ENCODE peak calls at places on chromosomes 4 and X, in five cellular contexts. One of them, this sample, is unnamed.

GRCh38 chrX:40772290-40772689 is 36.9 kb upstream of the MED14 start:
- DNase-seq in AML-193: no peak
- DNase-seq in stimulated activated CD4-positive, alpha-beta T cell treated with anti-CD3 and anti-CD28 coated beads, Interleukin-1b, Interleukin-23, amount 100 ng/mL, for 48 hours: no peak
- DNase-seq in Right ventricle myocardium superior: no peak
- DNase-seq in anterior cingulate cortex: no peak
- DNase-seq in this sample: no peak

GRCh38 chrX:119067023-119067739 is 5.6 kb upstream of the CT47C1 start:
- DNase-seq in AML-193: peak
- DNase-seq in stimulated activated CD4-positive, alpha-beta T cell treated with anti-CD3 and anti-CD28 coated beads, Interleukin-1b, Interleukin-23, amount 100 ng/mL, for 48 hours: peak
- DNase-seq in Right ventricle myocardium superior: peak
- DNase-seq in anterior cingulate cortex: peak
- DNase-seq in this sample: no peak

GRCh38 chrX:111467896-111468295 is 43.5 kb upstream of the SERTM2 start:
- DNase-seq in AML-193: no peak
- DNase-seq in stimulated activated CD4-positive, alpha-beta T cell treated with anti-CD3 and anti-CD28 coated beads, Interleukin-1b, Interleukin-23, amount 100 ng/mL, for 48 hours: no peak
- DNase-seq in Right ventricle myocardium superior: peak
- DNase-seq in anterior cingulate cortex: peak
- DNase-seq in this sample: no peak

GRCh38 chrX:70878925-70879324 is 29.6 kb downstream of the TEX11 start:
- DNase-seq in AML-193: no peak
- DNase-seq in stimulated activated CD4-positive, alpha-beta T cell treated with anti-CD3 and anti-CD28 coated beads, Interleukin-1b, Interleukin-23, amount 100 ng/mL, for 48 hours: no peak
- DNase-seq in Right ventricle myocardium superior: no peak
- DNase-seq in anterior cingulate cortex: no peak
- DNase-seq in this sample: no peak

GRCh38 chr4:132572210-132572609 is 576.9 kb upstream of the PCDH10 start:
- DNase-seq in AML-193: no peak
- DNase-seq in stimulated activated CD4-positive, alpha-beta T cell treated with anti-CD3 and anti-CD28 coated beads, Interleukin-1b, Interleukin-23, amount 100 ng/mL, for 48 hours: no peak
- DNase-seq in Right ventricle myocardium superior: no peak
- DNase-seq in anterior cingulate cortex: no peak
- DNase-seq in this sample: no peak

GRCh38 chrX:72094894-72095293 is 36.8 kb downstream of the RTL5 start:
- DNase-seq in AML-193: no peak
- DNase-seq in stimulated activated CD4-positive, alpha-beta T cell treated with anti-CD3 and anti-CD28 coated beads, Interleukin-1b, Interleukin-23, amount 100 ng/mL, for 48 hours: peak
- DNase-seq in Right ventricle myocardium superior: peak
- DNase-seq in anterior cingulate cortex: peak
- DNase-seq in this sample: no peak

GRCh38 chr4:41939016-41939623 is 3.9 kb downstream of the TMEM33 start:
- DNase-seq in AML-193: peak
- DNase-seq in stimulated activated CD4-positive, alpha-beta T cell treated with anti-CD3 and anti-CD28 coated beads, Interleukin-1b, Interleukin-23, amount 100 ng/mL, for 48 hours: no peak
- DNase-seq in Right ventricle myocardium superior: no peak
- DNase-seq in anterior cingulate cortex: no peak
- DNase-seq in this sample: no peak

GRCh38 chr4:139025841-139026240 is 10.3 kb downstream of the NOCT start:
- DNase-seq in AML-193: no peak
- DNase-seq in stimulated activated CD4-positive, alpha-beta T cell treated with anti-CD3 and anti-CD28 coated beads, Interleukin-1b, Interleukin-23, amount 100 ng/mL, for 48 hours: no peak
- DNase-seq in Right ventricle myocardium superior: no peak
- DNase-seq in anterior cingulate cortex: no peak
- DNase-seq in this sample: no peak

GRCh38 chr4:38565271-38566199 is 98.5 kb upstream of the KLF3 start:
- DNase-seq in AML-193: no peak
- DNase-seq in stimulated activated CD4-positive, alpha-beta T cell treated with anti-CD3 and anti-CD28 coated beads, Interleukin-1b, Interleukin-23, amount 100 ng/mL, for 48 hours: no peak
- DNase-seq in Right ventricle myocardium superior: no peak
- DNase-seq in anterior cingulate cortex: no peak
- DNase-seq in this sample: no peak

GRCh38 chr4:88823058-88823919 is 125.7 kb upstream of the NAP1L5 start:
- DNase-seq in AML-193: peak
- DNase-seq in stimulated activated CD4-positive, alpha-beta T cell treated with anti-CD3 and anti-CD28 coated beads, Interleukin-1b, Interleukin-23, amount 100 ng/mL, for 48 hours: peak
- DNase-seq in Right ventricle myocardium superior: peak
- DNase-seq in anterior cingulate cortex: peak
- DNase-seq in this sample: peak

GRCh38 chrX:69116077-69116476 is 49.2 kb downstream of the PJA1 start:
- DNase-seq in AML-193: no peak
- DNase-seq in stimulated activated CD4-positive, alpha-beta T cell treated with anti-CD3 and anti-CD28 coated beads, Interleukin-1b, Interleukin-23, amount 100 ng/mL, for 48 hours: no peak
- DNase-seq in Right ventricle myocardium superior: no peak
- DNase-seq in anterior cingulate cortex: no peak
- DNase-seq in this sample: no peak

GRCh38 chrX:101764538-101764937 is 104.9 kb upstream of the ARMCX2 start:
- DNase-seq in AML-193: no peak
- DNase-seq in stimulated activated CD4-positive, alpha-beta T cell treated with anti-CD3 and anti-CD28 coated beads, Interleukin-1b, Interleukin-23, amount 100 ng/mL, for 48 hours: no peak
- DNase-seq in Right ventricle myocardium superior: no peak
- DNase-seq in anterior cingulate cortex: no peak
- DNase-seq in this sample: no peak

GRCh38 chr4:122617597-122618593 is 3.0 kb downstream of the IL21 start:
- DNase-seq in AML-193: no peak
- DNase-seq in stimulated activated CD4-positive, alpha-beta T cell treated with anti-CD3 and anti-CD28 coated beads, Interleukin-1b, Interleukin-23, amount 100 ng/mL, for 48 hours: no peak
- DNase-seq in Right ventricle myocardium superior: no peak
- DNase-seq in anterior cingulate cortex: no peak
- DNase-seq in this sample: no peak

GRCh38 chr4:67327245-67327860 is 217.9 kb downstream of the CENPC start:
- DNase-seq in AML-193: peak
- DNase-seq in stimulated activated CD4-positive, alpha-beta T cell treated with anti-CD3 and anti-CD28 coated beads, Interleukin-1b, Interleukin-23, amount 100 ng/mL, for 48 hours: peak
- DNase-seq in Right ventricle myocardium superior: no peak
- DNase-seq in anterior cingulate cortex: no peak
- DNase-seq in this sample: no peak

GRCh38 chrX:78652971-78653822 is 5.9 kb downstream of the RTL3 start:
- DNase-seq in AML-193: peak
- DNase-seq in stimulated activated CD4-positive, alpha-beta T cell treated with anti-CD3 and anti-CD28 coated beads, Interleukin-1b, Interleukin-23, amount 100 ng/mL, for 48 hours: no peak
- DNase-seq in Right ventricle myocardium superior: no peak
- DNase-seq in anterior cingulate cortex: no peak
- DNase-seq in this sample: no peak

GRCh38 chr4:21768349-21769310 is 179.9 kb downstream of the KCNIP4 start:
- DNase-seq in AML-193: peak
- DNase-seq in stimulated activated CD4-positive, alpha-beta T cell treated with anti-CD3 and anti-CD28 coated beads, Interleukin-1b, Interleukin-23, amount 100 ng/mL, for 48 hours: no peak
- DNase-seq in Right ventricle myocardium superior: no peak
- DNase-seq in anterior cingulate cortex: no peak
- DNase-seq in this sample: no peak

GRCh38 chr4:5753766-5754528 is 42.9 kb downstream of the EVC start:
- DNase-seq in AML-193: no peak
- DNase-seq in stimulated activated CD4-positive, alpha-beta T cell treated with anti-CD3 and anti-CD28 coated beads, Interleukin-1b, Interleukin-23, amount 100 ng/mL, for 48 hours: no peak
- DNase-seq in Right ventricle myocardium superior: no peak
- DNase-seq in anterior cingulate cortex: no peak
- DNase-seq in this sample: no peak

GRCh38 chrX:41946230-41946629 is 22.9 kb upstream of the CASK start:
- DNase-seq in AML-193: no peak
- DNase-seq in stimulated activated CD4-positive, alpha-beta T cell treated with anti-CD3 and anti-CD28 coated beads, Interleukin-1b, Interleukin-23, amount 100 ng/mL, for 48 hours: no peak
- DNase-seq in Right ventricle myocardium superior: no peak
- DNase-seq in anterior cingulate cortex: no peak
- DNase-seq in this sample: no peak

GRCh38 chr4:189912170-189912569 is 28.5 kb upstream of the FRG1 start:
- DNase-seq in AML-193: no peak
- DNase-seq in stimulated activated CD4-positive, alpha-beta T cell treated with anti-CD3 and anti-CD28 coated beads, Interleukin-1b, Interleukin-23, amount 100 ng/mL, for 48 hours: no peak
- DNase-seq in Right ventricle myocardium superior: no peak
- DNase-seq in anterior cingulate cortex: no peak
- DNase-seq in this sample: no peak

GRCh38 chr4:78666830-78667258 is 109.3 kb upstream of the BMP2K start:
- DNase-seq in AML-193: peak
- DNase-seq in stimulated activated CD4-positive, alpha-beta T cell treated with anti-CD3 and anti-CD28 coated beads, Interleukin-1b, Interleukin-23, amount 100 ng/mL, for 48 hours: no peak
- DNase-seq in Right ventricle myocardium superior: no peak
- DNase-seq in anterior cingulate cortex: no peak
- DNase-seq in this sample: no peak

GRCh38 chr4:30330894-30331652 is 389.1 kb upstream of the PCDH7 start:
- DNase-seq in AML-193: no peak
- DNase-seq in stimulated activated CD4-positive, alpha-beta T cell treated with anti-CD3 and anti-CD28 coated beads, Interleukin-1b, Interleukin-23, amount 100 ng/mL, for 48 hours: no peak
- DNase-seq in Right ventricle myocardium superior: no peak
- DNase-seq in anterior cingulate cortex: no peak
- DNase-seq in this sample: no peak

GRCh38 chr4:87051121-87051713 is 116.4 kb downstream of the AFF1 start:
- DNase-seq in AML-193: no peak
- DNase-seq in stimulated activated CD4-positive, alpha-beta T cell treated with anti-CD3 and anti-CD28 coated beads, Interleukin-1b, Interleukin-23, amount 100 ng/mL, for 48 hours: no peak
- DNase-seq in Right ventricle myocardium superior: no peak
- DNase-seq in anterior cingulate cortex: no peak
- DNase-seq in this sample: no peak

GRCh38 chrX:13448941-13449340 is 120.5 kb upstream of the EGFL6 start:
- DNase-seq in AML-193: no peak
- DNase-seq in stimulated activated CD4-positive, alpha-beta T cell treated with anti-CD3 and anti-CD28 coated beads, Interleukin-1b, Interleukin-23, amount 100 ng/mL, for 48 hours: no peak
- DNase-seq in Right ventricle myocardium superior: no peak
- DNase-seq in anterior cingulate cortex: no peak
- DNase-seq in this sample: no peak

GRCh38 chr4:113153529-113154101 is 104.2 kb downstream of the ANK2 start:
- DNase-seq in AML-193: peak
- DNase-seq in stimulated activated CD4-positive, alpha-beta T cell treated with anti-CD3 and anti-CD28 coated beads, Interleukin-1b, Interleukin-23, amount 100 ng/mL, for 48 hours: no peak
- DNase-seq in Right ventricle myocardium superior: no peak
- DNase-seq in anterior cingulate cortex: no peak
- DNase-seq in this sample: no peak

GRCh38 chrX:101595739-101596419 is 21.9 kb downstream of the ARMCX6 start:
- DNase-seq in AML-193: peak
- DNase-seq in stimulated activated CD4-positive, alpha-beta T cell treated with anti-CD3 and anti-CD28 coated beads, Interleukin-1b, Interleukin-23, amount 100 ng/mL, for 48 hours: no peak
- DNase-seq in Right ventricle myocardium superior: no peak
- DNase-seq in anterior cingulate cortex: no peak
- DNase-seq in this sample: no peak

GRCh38 chr4:132614682-132615081 is 534.4 kb upstream of the PCDH10 start:
- DNase-seq in AML-193: no peak
- DNase-seq in stimulated activated CD4-positive, alpha-beta T cell treated with anti-CD3 and anti-CD28 coated beads, Interleukin-1b, Interleukin-23, amount 100 ng/mL, for 48 hours: no peak
- DNase-seq in Right ventricle myocardium superior: no peak
- DNase-seq in anterior cingulate cortex: no peak
- DNase-seq in this sample: no peak

GRCh38 chr4:153542835-153543234 is 76.7 kb downstream of the TMEM131L start:
- DNase-seq in AML-193: no peak
- DNase-seq in stimulated activated CD4-positive, alpha-beta T cell treated with anti-CD3 and anti-CD28 coated beads, Interleukin-1b, Interleukin-23, amount 100 ng/mL, for 48 hours: no peak
- DNase-seq in Right ventricle myocardium superior: no peak
- DNase-seq in anterior cingulate cortex: no peak
- DNase-seq in this sample: no peak

This sample was measured in activated naive CD8-positive, alpha-beta T cell treated with anti-CD3 and anti-CD28 coated beads, Interleukin-2, amount 10 ng/mL, durations not matched to agents 7 days and 5 days.